ENCODE peak calls at places on chromosomes 6 and 20, in four cellular contexts. Z is lower lobe of right lung, Q is upper lobe of right lung, K is left ventricle myocardium inferior. G is an unnamed sample.

GRCh38 chr6:75397806-75398465 is 95.7 kb downstream of the FILIP1 start:
- DNase-seq in Z (no peak), K (no peak), Q (no peak), G (no peak)

GRCh38 chr20:7025635-7026034 is 258.1 kb downstream of the BMP2 start:
- DNase-seq in Q (no peak), Z (no peak), K (no peak), G (no peak)

GRCh38 chr6:144262470-144263369 is 22.4 kb upstream of the UTRN start:
- DNase-seq in K (no peak), Q (no peak), Z (no peak), G (no peak)

GRCh38 chr20:10324198-10324836 is 105.7 kb downstream of the SNAP25 start:
- DNase-seq in K (no peak), Q (no peak), Z (no peak), G (no peak)

GRCh38 chr20:47784599-47785320 is 521 bp downstream of the SULF2 start:
- DNase-seq in K (peak), Q (no peak), Z (no peak), G (no peak)

GRCh38 chr6:6891074-6891754 is 216.5 kb upstream of the RREB1 start:
- DNase-seq in K (no peak), Z (no peak), Q (no peak), G (no peak)

GRCh38 chr20:58711266-58712051 is 18.9 kb downstream of the NPEPL1 start:
- DNase-seq in Z (no peak), Q (peak), K (peak), G (no peak)

GRCh38 chr6:2556761-2557160 is 194.0 kb downstream of the MYLK4 start:
- DNase-seq in K (no peak), Q (no peak), Z (no peak), G (no peak)

GRCh38 chr6:25441658-25442276 is 162.6 kb downstream of the CARMIL1 start:
- DNase-seq in Q (no peak), Z (no peak), K (no peak), G (no peak)

GRCh38 chr6:159654483-159655098 is 38.5 kb downstream of the SOD2 start:
- DNase-seq in Q (no peak), K (no peak), Z (no peak), G (no peak)

GRCh38 chr6:64459411-64459810 is 823.8 kb downstream of the PHF3 start:
- DNase-seq in Z (no peak), Q (no peak), K (no peak), G (no peak)

GRCh38 chr20:31572042-31572700 is 32.9 kb upstream of the ID1 start:
- DNase-seq in Q (no peak), K (peak), Z (no peak), G (no peak)

GRCh38 chr6:158560787-158561246 is 926 bp downstream of the TMEM181 start:
- DNase-seq in K (no peak), Q (peak), Z (peak), G (peak)

GRCh38 chr6:106439459-106439858 is 78.9 kb downstream of the CRYBG1 start:
- DNase-seq in K (no peak), Q (no peak), Z (no peak), G (no peak)

GRCh38 chr20:58569211-58570125 is 54.3 kb upstream of the APCDD1L start:
- DNase-seq in Q (no peak), K (no peak), Z (no peak), G (no peak)

GRCh38 chr6:114714836-114715507 is 372.1 kb upstream of the HS3ST5 start:
- DNase-seq in Z (no peak), Q (no peak), K (no peak), G (no peak)

GRCh38 chr20:48676795-48677447 is 150.9 kb downstream of the PREX1 start:
- DNase-seq in K (no peak), Q (no peak), Z (no peak), G (no peak)

GRCh38 chr6:38436726-38437465 is 202.8 kb downstream of the BTBD9 start:
- DNase-seq in K (no peak), Z (no peak), Q (no peak), G (no peak)

GRCh38 chr6:11706186-11706585 is 72.4 kb downstream of the ADTRP start:
- DNase-seq in Q (no peak), K (no peak), Z (no peak), G (no peak)

GRCh38 chr6:38501931-38502330 is 137.8 kb downstream of the BTBD9 start:
- DNase-seq in Z (no peak), K (no peak), Q (no peak), G (no peak)

GRCh38 chr6:15259766-15260098 is 13.9 kb downstream of the JARID2 start:
- DNase-seq in K (no peak), Q (no peak), Z (no peak), G (no peak)

GRCh38 chr6:53803081-53803860 is 8.5 kb downstream of the LRRC1 start:
- DNase-seq in Q (no peak), Z (no peak), K (no peak), G (no peak)

GRCh38 chr20:19502169-19502568 is 255.9 kb upstream of the RIN2 start:
- DNase-seq in Q (no peak), K (no peak), Z (no peak), G (no peak)

GRCh38 chr6:12132351-12133222 is 120.5 kb downstream of the HIVEP1 start:
- DNase-seq in Q (no peak), K (no peak), Z (no peak), G (no peak)

GRCh38 chr6:166221040-166221439 is 53.4 kb upstream of the TBXT start:
- DNase-seq in Z (no peak), Q (no peak), K (no peak), G (no peak)

GRCh38 chr6:162443101-162443500 is 284.5 kb downstream of the PRKN start:
- DNase-seq in Z (no peak), K (no peak), Q (no peak), G (peak)

GRCh38 chr6:98847767-98848538 is 13.6 kb downstream of the POU3F2 start:
- DNase-seq in Q (peak), Z (peak), K (no peak), G (no peak)

GRCh38 chr6:126723541-126724170 is 383.7 kb downstream of the CENPW start:
- DNase-seq in Z (no peak), K (no peak), Q (no peak), G (no peak)

GRCh38 chr6:159842035-159842434 is 42.0 kb downstream of the PNLDC1 start:
- DNase-seq in Q (no peak), K (no peak), Z (no peak), G (no peak)

GRCh38 chr6:136213853-136214252 is 36.3 kb downstream of the MTFR2 start:
- DNase-seq in Q (no peak), Z (no peak), K (no peak), G (no peak)

GRCh38 chr20:53622247-53623114 is 28.8 kb upstream of the ZNF217 start:
- DNase-seq in Q (no peak), Z (no peak), K (no peak), G (peak)

GRCh38 chr6:39381535-39382140 is 59.1 kb upstream of the KCNK16 start:
- DNase-seq in Q (no peak), Z (no peak), K (no peak), G (no peak)

GRCh38 chr6:32718879-32719278 is 22.3 kb upstream of the HLA-DQA2 start:
- DNase-seq in Z (no peak), K (no peak), Q (no peak), G (no peak)

DNA sequence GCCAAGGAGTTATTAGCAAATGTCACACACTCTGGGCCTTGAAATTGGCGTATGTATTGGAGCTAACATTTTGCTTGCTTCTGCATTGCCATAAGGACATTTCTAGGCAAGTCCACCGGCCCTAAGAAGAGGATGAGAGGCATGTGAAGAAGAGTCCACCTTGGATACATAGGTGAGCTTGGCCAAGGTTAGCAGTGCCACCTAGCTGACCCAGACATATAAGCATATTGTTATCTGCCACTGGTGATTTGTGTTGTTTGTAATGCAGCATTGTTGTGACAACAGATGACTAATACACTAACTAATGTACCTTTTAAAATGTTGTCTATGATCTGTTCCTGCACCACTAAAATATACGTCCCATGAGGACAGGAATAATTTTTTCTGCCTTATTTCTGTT is 24.8 kb upstream of the HLA-DQA2 start:
- DNase-seq in Z (no peak), Q (no peak), K (no peak), G (no peak)
- TF ChIP-seq CTCF in Z (no peak), Q (no peak), K (no peak), G (no peak)

GRCh38 chr6:82362868-82363267 is 749 bp upstream of the TPBG start:
- DNase-seq in Z (no peak), K (no peak), Q (no peak), G (no peak)
- H3K27ac ChIP-seq in Z (no peak), K (no peak), Q (no peak), G (no peak)

DNA sequence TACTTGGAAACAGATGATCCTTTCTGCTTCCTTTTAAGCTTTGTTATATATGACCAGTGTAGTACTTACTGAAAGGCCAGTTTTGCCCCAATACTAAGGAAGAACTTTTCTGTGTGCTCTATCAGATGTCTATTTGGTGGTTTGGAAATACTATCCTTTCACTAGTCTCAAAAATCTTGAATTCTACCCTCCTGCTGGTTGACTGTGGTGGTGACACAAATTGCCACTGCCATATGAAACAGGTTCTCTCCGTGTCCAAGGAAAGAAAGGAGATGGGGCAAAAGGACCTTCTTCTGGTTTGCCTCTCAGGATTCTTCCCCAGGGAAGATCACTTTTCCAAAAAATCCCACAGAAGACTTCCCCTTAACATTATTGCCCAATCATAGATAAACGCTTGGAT is 6.2 kb downstream of the GJE1 start:
- DNase-seq in Z (no peak), Q (no peak), K (no peak), G (no peak)
- TF ChIP-seq CTCF in Z (no peak), Q (no peak), K (no peak), G (no peak)

GRCh38 chr6:28586273-28586672 is 60.6 kb downstream of the GPX5 start:
- DNase-seq in Z (no peak), Q (no peak), K (no peak), G (no peak)

GRCh38 chr6:28585335-28585734 is 59.7 kb downstream of the GPX5 start:
- DNase-seq in K (no peak), Z (no peak), Q (no peak), G (no peak)

GRCh38 chr6:28589234-28589951 is 63.7 kb downstream of the GPX5 start:
- DNase-seq in K (no peak), Q (no peak), Z (no peak), G (peak)

GRCh38 chr6:28587746-28588075 is 62.0 kb downstream of the GPX5 start:
- DNase-seq in Z (no peak), K (no peak), Q (no peak), G (no peak)

GRCh38 chr6:28587011-28587745 is 61.5 kb downstream of the GPX5 start:
- DNase-seq in Z (peak), Q (peak), K (peak), G (peak)
- H3K27ac ChIP-seq in Z (peak), Q (peak), K (no peak), G (peak)

GRCh38 chr6:151958332-151958731 is 150.8 kb downstream of the ESR1 start:
- DNase-seq in Q (no peak), K (no peak), Z (no peak), G (no peak)
- TF ChIP-seq CTCF in Q (no peak), K (no peak), Z (no peak), G (no peak)

GRCh38 chr20:50449789-50450492 is 60.2 kb upstream of the PTPN1 start:
- DNase-seq in Z (no peak), Q (no peak), K (no peak), G (no peak)
- H3K27ac ChIP-seq in Z (peak), Q (peak), K (no peak), G (no peak)

GRCh38 chr6:51932956-51933355 is 154.5 kb downstream of the PKHD1 start:
- DNase-seq in Q (no peak), K (no peak), Z (no peak), G (no peak)

GRCh38 chr6:51930602-51931001 is 156.8 kb downstream of the PKHD1 start:
- DNase-seq in Q (no peak), K (no peak), Z (no peak), G (no peak)

GRCh38 chr6:51936536-51936935 is 150.9 kb downstream of the PKHD1 start:
- DNase-seq in Q (no peak), K (no peak), Z (no peak), G (no peak)

GRCh38 chr6:51936941-51937340 is 150.5 kb downstream of the PKHD1 start:
- DNase-seq in Z (no peak), K (no peak), Q (no peak), G (no peak)

DNA sequence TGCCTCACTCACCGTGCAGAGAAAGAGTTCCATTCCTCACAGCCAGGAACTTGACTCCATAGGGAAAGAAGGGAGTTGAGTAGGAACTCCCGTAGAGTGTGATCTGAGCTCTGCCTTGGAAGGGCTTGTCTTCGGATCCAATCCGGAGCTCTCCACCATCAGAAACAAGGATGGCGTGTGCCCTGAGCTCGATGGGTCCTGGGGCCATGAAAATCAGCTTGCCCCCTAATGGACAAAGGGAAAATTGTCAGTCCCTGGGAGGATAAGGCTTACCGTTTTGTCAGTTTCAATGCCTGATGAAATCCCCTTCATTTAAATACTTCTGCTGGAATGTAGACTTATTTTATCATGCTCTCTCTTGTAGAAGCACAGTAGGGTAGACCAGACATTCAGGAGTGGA is 153.3 kb downstream of the PKHD1 start:
- DNase-seq in Z (no peak), K (no peak), Q (no peak), G (no peak)
- TF ChIP-seq CTCF in Z (no peak), K (no peak), Q (no peak), G (no peak)

DNA sequence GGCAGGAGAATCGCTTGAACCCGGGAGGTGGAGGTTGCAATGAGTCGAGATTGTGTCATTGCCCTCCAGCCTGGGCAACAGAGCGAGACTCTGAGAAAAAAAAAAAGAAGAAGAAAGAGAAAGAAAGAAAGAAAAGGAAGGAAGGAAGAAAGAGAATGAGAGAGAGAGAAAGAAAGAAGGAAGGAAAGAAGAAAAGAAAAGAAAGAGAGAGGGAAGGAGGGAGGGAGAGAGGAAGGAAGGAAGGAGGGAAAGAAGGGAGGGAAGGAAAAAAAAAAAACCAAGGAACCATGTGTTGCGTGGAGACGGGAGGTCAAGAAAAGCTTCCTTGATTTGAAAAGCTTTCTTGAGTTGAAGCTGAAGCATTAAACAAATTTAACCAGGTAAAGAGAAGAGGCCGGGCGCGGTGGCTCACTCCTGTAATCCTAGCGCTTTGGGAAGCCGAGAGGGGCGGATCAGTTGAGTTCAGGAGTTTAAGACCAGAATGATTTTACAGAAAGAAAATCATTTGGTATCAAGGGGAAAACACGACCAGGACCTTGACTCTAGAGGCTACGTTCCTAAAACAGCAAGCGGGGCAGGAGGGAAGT is 90.5 kb upstream of the PRSS16 start:
- DNase-seq in Q (no peak), Z (no peak), K (no peak), G (no peak)
- H3K27ac ChIP-seq in Q (peak), Z (peak), K (no peak), G (no peak)

GRCh38 chr6:95365454-95365853 is 211.9 kb upstream of the MANEA start:
- DNase-seq in K (no peak), Z (no peak), Q (no peak), G (no peak)

GRCh38 chr6:95366414-95366813 is 210.9 kb upstream of the MANEA start:
- DNase-seq in Z (no peak), K (no peak), Q (no peak), G (no peak)

DNA sequence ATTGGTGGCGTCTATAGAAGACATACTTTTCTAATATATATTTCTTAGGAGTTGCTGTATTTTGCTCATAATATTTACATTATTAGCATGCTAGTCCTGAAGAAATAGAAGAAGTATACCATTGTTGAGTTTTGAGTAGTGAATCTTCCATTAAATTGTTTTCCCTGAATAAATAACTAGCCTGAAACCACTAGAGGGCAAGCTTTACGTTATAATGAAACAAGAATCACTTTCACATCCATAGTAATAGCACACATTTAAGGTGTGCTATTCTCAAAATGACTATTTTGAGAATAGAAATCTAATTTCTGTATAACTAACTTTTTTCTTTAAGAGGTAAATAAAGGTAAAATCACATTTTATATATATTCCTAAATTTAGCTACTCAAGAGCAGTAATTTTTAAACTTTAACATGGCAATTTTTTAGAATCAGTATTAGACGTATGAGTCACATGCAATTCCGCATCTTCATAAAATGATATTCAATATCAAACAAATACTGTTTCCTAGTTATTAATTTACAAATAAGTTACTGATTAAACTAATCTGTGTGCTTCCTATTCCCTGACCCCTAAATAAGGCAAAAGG is 213.2 kb upstream of the MANEA start:
- DNase-seq in Z (no peak), Q (no peak), K (no peak), G (no peak)
- TF ChIP-seq CTCF in Z (peak), Q (peak), K (peak), G (peak)

G was measured in body of pancreas.